ENCODE peak calls at places on chromosomes 6 and 20, in eight cellular contexts. One of them, this sample, is unnamed.
A peak's percentile ranks its signal among the peaks of the same experiment; 100 is the strongest.

GRCh38 chr6:144162977-144163376 is 12.7 kb downstream of the STX11 start:
- DNase-seq in T-helper 1 cell: no peak
- DNase-seq in C1 segment of cervical spinal cord: no peak
- DNase-seq in SHP77: no peak
- DNase-seq in cardiac fibroblast: no peak
- DNase-seq in AG09319: no peak
- DNase-seq in HEK293T: no peak
- DNase-seq in NCI-H1092 treated with DMSO at 0.1 percent for 48 hours: no peak
- DNase-seq in this sample: no peak

GRCh38 chr6:109610555-109610954 is 80.4 kb downstream of the AK9 start:
- DNase-seq in T-helper 1 cell: no peak
- DNase-seq in C1 segment of cervical spinal cord: no peak
- DNase-seq in SHP77: no peak
- DNase-seq in cardiac fibroblast: peak; percentile 5
- DNase-seq in AG09319: no peak
- DNase-seq in HEK293T: no peak
- DNase-seq in NCI-H1092 treated with DMSO at 0.1 percent for 48 hours: no peak
- DNase-seq in this sample: no peak

GRCh38 chr6:44161997-44162338 is 3.3 kb downstream of the CAPN11 start:
- DNase-seq in T-helper 1 cell: no peak
- DNase-seq in C1 segment of cervical spinal cord: no peak
- DNase-seq in SHP77: no peak
- DNase-seq in cardiac fibroblast: no peak
- DNase-seq in AG09319: no peak
- DNase-seq in HEK293T: no peak
- DNase-seq in NCI-H1092 treated with DMSO at 0.1 percent for 48 hours: no peak
- DNase-seq in this sample: no peak

GRCh38 chr20:11431613-11432012 is 486.1 kb upstream of the BTBD3 start:
- DNase-seq in T-helper 1 cell: no peak
- DNase-seq in C1 segment of cervical spinal cord: no peak
- DNase-seq in SHP77: no peak
- DNase-seq in cardiac fibroblast: peak; percentile 84
- DNase-seq in AG09319: no peak
- DNase-seq in HEK293T: no peak
- DNase-seq in NCI-H1092 treated with DMSO at 0.1 percent for 48 hours: no peak
- DNase-seq in this sample: no peak

GRCh38 chr6:86581833-86582232 is 355.5 kb upstream of the HTR1E start:
- DNase-seq in T-helper 1 cell: no peak
- DNase-seq in C1 segment of cervical spinal cord: no peak
- DNase-seq in SHP77: no peak
- DNase-seq in cardiac fibroblast: no peak
- DNase-seq in AG09319: no peak
- DNase-seq in HEK293T: no peak
- DNase-seq in NCI-H1092 treated with DMSO at 0.1 percent for 48 hours: no peak
- DNase-seq in this sample: no peak

GRCh38 chr6:14129572-14129971 is 12.0 kb downstream of the CD83 start:
- DNase-seq in T-helper 1 cell: no peak
- DNase-seq in C1 segment of cervical spinal cord: no peak
- DNase-seq in SHP77: peak; percentile 60
- DNase-seq in cardiac fibroblast: peak; percentile 83
- DNase-seq in AG09319: peak; percentile 43
- DNase-seq in HEK293T: peak; percentile 74
- DNase-seq in NCI-H1092 treated with DMSO at 0.1 percent for 48 hours: no peak
- DNase-seq in this sample: peak; percentile 49

GRCh38 chr20:1326031-1326930 is 2.7 kb downstream of the SDCBP2 start:
- DNase-seq in T-helper 1 cell: no peak
- DNase-seq in C1 segment of cervical spinal cord: no peak
- DNase-seq in SHP77: no peak
- DNase-seq in cardiac fibroblast: peak; percentile 72
- DNase-seq in AG09319: no peak
- DNase-seq in HEK293T: no peak
- DNase-seq in NCI-H1092 treated with DMSO at 0.1 percent for 48 hours: no peak
- DNase-seq in this sample: no peak

GRCh38 chr20:34364013-34364382 is 925 bp downstream of the ITCH start:
- DNase-seq in T-helper 1 cell: no peak
- DNase-seq in C1 segment of cervical spinal cord: no peak
- DNase-seq in SHP77: no peak
- DNase-seq in cardiac fibroblast: peak; percentile 53
- DNase-seq in AG09319: no peak
- DNase-seq in HEK293T: no peak
- DNase-seq in NCI-H1092 treated with DMSO at 0.1 percent for 48 hours: peak; percentile 2
- DNase-seq in this sample: no peak

This sample was measured in AG04450.